ENCODE peak calls at places on chromosomes 12 and 14, in nine cellular contexts. One of them, this sample, is unnamed. For H3K9me3, the result is how much of the 10 kb centered on the place peaks cover.

GRCh38 chr12:76422154-76422877 is 74.1 kb upstream of the BBS10 start:
- DNase-seq in CD8-positive, alpha-beta T cell: no peak
- DNase-seq in adrenal gland: no peak
- DNase-seq in hepatocyte: no peak
- DNase-seq in heart right ventricle: no peak
- DNase-seq in uterus: no peak
- DNase-seq in ovary: no peak
- DNase-seq in cardiac muscle cell: no peak
- DNase-seq in HepG2: no peak
- DNase-seq in this sample: no peak

GRCh38 chr12:86724716-86725115 is 468.5 kb upstream of the MGAT4C start:
- DNase-seq in CD8-positive, alpha-beta T cell: no peak
- DNase-seq in cardiac muscle cell: no peak
- DNase-seq in adrenal gland: no peak
- DNase-seq in heart right ventricle: no peak
- DNase-seq in HepG2: no peak
- DNase-seq in uterus: no peak
- DNase-seq in hepatocyte: no peak
- DNase-seq in ovary: no peak
- DNase-seq in this sample: no peak

GRCh38 chr14:23828611-23829010 is 125.0 kb upstream of the DHRS4 start:
- DNase-seq in uterus: no peak
- DNase-seq in ovary: no peak
- DNase-seq in hepatocyte: no peak
- DNase-seq in HepG2: no peak
- DNase-seq in heart right ventricle: no peak
- DNase-seq in cardiac muscle cell: no peak
- DNase-seq in CD8-positive, alpha-beta T cell: no peak
- DNase-seq in adrenal gland: no peak
- DNase-seq in this sample: no peak

GRCh38 chr12:23217158-23217557 is 592.2 kb downstream of the ETNK1 start:
- DNase-seq in uterus: no peak
- DNase-seq in ovary: no peak
- DNase-seq in heart right ventricle: no peak
- DNase-seq in cardiac muscle cell: no peak
- DNase-seq in hepatocyte: no peak
- DNase-seq in adrenal gland: no peak
- DNase-seq in CD8-positive, alpha-beta T cell: no peak
- DNase-seq in HepG2: no peak
- DNase-seq in this sample: no peak

GRCh38 chr12:98446060-98446459 is 69.3 kb upstream of the TMPO start:
- DNase-seq in CD8-positive, alpha-beta T cell: no peak
- DNase-seq in adrenal gland: no peak
- DNase-seq in ovary: no peak
- DNase-seq in uterus: no peak
- DNase-seq in hepatocyte: no peak
- DNase-seq in cardiac muscle cell: no peak
- DNase-seq in heart right ventricle: no peak
- DNase-seq in HepG2: no peak
- DNase-seq in this sample: no peak

GRCh38 chr14:26163761-26164160 is 434.1 kb downstream of the NOVA1 start:
- DNase-seq in adrenal gland: no peak
- DNase-seq in heart right ventricle: no peak
- DNase-seq in hepatocyte: peak
- DNase-seq in cardiac muscle cell: peak
- DNase-seq in HepG2: peak
- DNase-seq in CD8-positive, alpha-beta T cell: no peak
- DNase-seq in ovary: no peak
- DNase-seq in uterus: no peak
- DNase-seq in this sample: no peak

GRCh38 chr12:12839886-12840285 is 26.7 kb downstream of the DDX47 start:
- DNase-seq in heart right ventricle: no peak
- DNase-seq in hepatocyte: peak
- DNase-seq in adrenal gland: peak
- DNase-seq in HepG2: no peak
- DNase-seq in ovary: no peak
- DNase-seq in cardiac muscle cell: no peak
- DNase-seq in uterus: no peak
- DNase-seq in CD8-positive, alpha-beta T cell: no peak
- DNase-seq in this sample: no peak

GRCh38 chr12:84058136-84058535 is 854.5 kb downstream of the SLC6A15 start:
- DNase-seq in uterus: no peak
- DNase-seq in hepatocyte: no peak
- DNase-seq in heart right ventricle: no peak
- DNase-seq in HepG2: no peak
- DNase-seq in ovary: no peak
- DNase-seq in adrenal gland: no peak
- DNase-seq in cardiac muscle cell: peak
- DNase-seq in CD8-positive, alpha-beta T cell: no peak
- DNase-seq in this sample: peak

GRCh38 chr12:68259318-68259940 is 6.0 kb upstream of the IL22 start:
- DNase-seq in ovary: no peak
- DNase-seq in uterus: no peak
- DNase-seq in HepG2: no peak
- DNase-seq in adrenal gland: no peak
- DNase-seq in cardiac muscle cell: no peak
- DNase-seq in CD8-positive, alpha-beta T cell: no peak
- DNase-seq in hepatocyte: no peak
- DNase-seq in heart right ventricle: no peak
- DNase-seq in this sample: no peak

GRCh38 chr14:68939893-68940613 is 39.0 kb downstream of the ACTN1 start:
- DNase-seq in CD8-positive, alpha-beta T cell: no peak
- DNase-seq in hepatocyte: peak
- DNase-seq in heart right ventricle: peak
- DNase-seq in HepG2: peak
- DNase-seq in cardiac muscle cell: peak
- DNase-seq in uterus: peak
- DNase-seq in ovary: peak
- DNase-seq in adrenal gland: peak
- DNase-seq in this sample: peak

GRCh38 chr14:20455355-20456300 is 602 bp downstream of the APEX1 start:
- DNase-seq in HepG2: no peak
- DNase-seq in adrenal gland: no peak
- DNase-seq in ovary: peak
- DNase-seq in hepatocyte: peak
- DNase-seq in uterus: no peak
- DNase-seq in CD8-positive, alpha-beta T cell: no peak
- DNase-seq in heart right ventricle: no peak
- DNase-seq in cardiac muscle cell: peak
- DNase-seq in this sample: peak

GRCh38 chr12:46964496-46965098 is 114.8 kb upstream of the PCED1B start:
- DNase-seq in adrenal gland: peak
- DNase-seq in heart right ventricle: no peak
- DNase-seq in uterus: no peak
- DNase-seq in CD8-positive, alpha-beta T cell: no peak
- DNase-seq in hepatocyte: peak
- DNase-seq in HepG2: no peak
- DNase-seq in cardiac muscle cell: peak
- DNase-seq in ovary: no peak
- DNase-seq in this sample: no peak

GRCh38 chr12:119444462-119445044 is 110.0 kb downstream of the CCDC60 start:
- DNase-seq in CD8-positive, alpha-beta T cell: no peak
- DNase-seq in HepG2: peak
- DNase-seq in cardiac muscle cell: peak
- DNase-seq in heart right ventricle: peak
- DNase-seq in uterus: peak
- DNase-seq in hepatocyte: peak
- DNase-seq in ovary: peak
- DNase-seq in adrenal gland: peak
- DNase-seq in this sample: no peak

GRCh38 chr12:122886161-122886560 is 9.8 kb downstream of the VPS37B start:
- DNase-seq in CD8-positive, alpha-beta T cell: no peak
- DNase-seq in ovary: no peak
- DNase-seq in adrenal gland: peak
- DNase-seq in hepatocyte: no peak
- DNase-seq in HepG2: no peak
- DNase-seq in heart right ventricle: no peak
- DNase-seq in cardiac muscle cell: no peak
- DNase-seq in uterus: no peak
- DNase-seq in this sample: no peak

GRCh38 chr12:13084898-13085640 is 18.4 kb downstream of the GSG1 start:
- DNase-seq in ovary: no peak
- DNase-seq in HepG2: no peak
- DNase-seq in adrenal gland: no peak
- DNase-seq in hepatocyte: no peak
- DNase-seq in CD8-positive, alpha-beta T cell: no peak
- DNase-seq in uterus: no peak
- DNase-seq in cardiac muscle cell: no peak
- DNase-seq in heart right ventricle: no peak
- DNase-seq in this sample: no peak

GRCh38 chr14:56116128-56116900 is 1.9 kb upstream of the PELI2 start:
- DNase-seq in heart right ventricle: no peak
- DNase-seq in adrenal gland: no peak
- DNase-seq in cardiac muscle cell: no peak
- DNase-seq in CD8-positive, alpha-beta T cell: no peak
- DNase-seq in uterus: no peak
- DNase-seq in hepatocyte: no peak
- DNase-seq in HepG2: no peak
- DNase-seq in ovary: no peak
- DNase-seq in this sample: peak

GRCh38 chr12:113195598-113195997 is 10.1 kb downstream of the RITA1 start:
- DNase-seq in cardiac muscle cell: no peak
- DNase-seq in hepatocyte: no peak
- DNase-seq in CD8-positive, alpha-beta T cell: no peak
- DNase-seq in uterus: no peak
- DNase-seq in HepG2: no peak
- DNase-seq in adrenal gland: no peak
- DNase-seq in heart right ventricle: no peak
- DNase-seq in ovary: no peak
- DNase-seq in this sample: no peak
- H3K27ac ChIP-seq in cardiac muscle cell: peak
- H3K27ac ChIP-seq in hepatocyte: no peak
- H3K27ac ChIP-seq in CD8-positive, alpha-beta T cell: no peak
- H3K27ac ChIP-seq in uterus: peak
- H3K27ac ChIP-seq in HepG2: no peak
- H3K27ac ChIP-seq in adrenal gland: peak
- H3K27ac ChIP-seq in heart right ventricle: no peak
- H3K27ac ChIP-seq in ovary: peak
- H3K27ac ChIP-seq in this sample: no peak

DNA sequence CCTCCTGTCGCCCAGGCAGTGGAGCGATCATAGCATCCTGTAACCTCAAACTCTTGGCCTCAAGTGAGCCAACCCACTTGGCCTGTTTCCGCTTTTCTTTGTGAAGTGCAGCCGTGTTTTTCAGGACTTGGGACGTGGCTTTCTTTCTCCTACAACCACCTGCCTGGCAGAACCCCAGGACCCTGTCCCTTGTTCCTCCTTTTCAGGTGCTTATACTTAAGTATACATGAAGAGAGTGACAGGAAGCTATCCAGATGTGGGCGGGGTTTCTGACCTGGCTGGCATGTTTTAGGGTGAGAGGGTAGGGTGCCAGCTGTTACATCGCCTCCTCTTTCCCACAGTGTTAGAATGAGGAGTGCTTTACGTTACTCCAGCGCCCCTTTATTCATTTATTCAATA is 684 bp downstream of the ZNF140 start:
- DNase-seq in uterus: peak
- DNase-seq in heart right ventricle: peak
- DNase-seq in cardiac muscle cell: no peak
- DNase-seq in HepG2: no peak
- DNase-seq in hepatocyte: peak
- DNase-seq in CD8-positive, alpha-beta T cell: no peak
- DNase-seq in adrenal gland: peak
- DNase-seq in ovary: peak
- DNase-seq in this sample: no peak
- H3K9me3 ChIP-seq in uterus: half or more
- H3K9me3 ChIP-seq in heart right ventricle: under half
- H3K9me3 ChIP-seq in cardiac muscle cell: under half
- H3K9me3 ChIP-seq in HepG2: half or more
- H3K9me3 ChIP-seq in hepatocyte: half or more
- H3K9me3 ChIP-seq in CD8-positive, alpha-beta T cell: half or more
- H3K9me3 ChIP-seq in adrenal gland: under half
- H3K9me3 ChIP-seq in ovary: under half
- H3K9me3 ChIP-seq in this sample: under half

GRCh38 chr12:49367381-49368239 is at the start of gene SPATS2:
- DNase-seq in CD8-positive, alpha-beta T cell: no peak
- DNase-seq in ovary: peak
- DNase-seq in cardiac muscle cell: no peak
- DNase-seq in adrenal gland: peak
- DNase-seq in HepG2: no peak
- DNase-seq in hepatocyte: no peak
- DNase-seq in uterus: no peak
- DNase-seq in heart right ventricle: peak
- DNase-seq in this sample: peak

GRCh38 chr12:49368240-49368600 is 958 bp downstream of the SPATS2 start:
- DNase-seq in cardiac muscle cell: no peak
- DNase-seq in hepatocyte: no peak
- DNase-seq in adrenal gland: no peak
- DNase-seq in uterus: no peak
- DNase-seq in ovary: no peak
- DNase-seq in CD8-positive, alpha-beta T cell: no peak
- DNase-seq in HepG2: no peak
- DNase-seq in heart right ventricle: no peak
- DNase-seq in this sample: no peak

GRCh38 chr12:49364989-49365388 is 2.3 kb upstream of the SPATS2 start:
- DNase-seq in HepG2: no peak
- DNase-seq in hepatocyte: no peak
- DNase-seq in heart right ventricle: no peak
- DNase-seq in CD8-positive, alpha-beta T cell: no peak
- DNase-seq in ovary: no peak
- DNase-seq in uterus: no peak
- DNase-seq in adrenal gland: peak
- DNase-seq in cardiac muscle cell: no peak
- DNase-seq in this sample: no peak

GRCh38 chr12:49365542-49365941 is 1.7 kb upstream of the SPATS2 start:
- DNase-seq in cardiac muscle cell: no peak
- DNase-seq in ovary: no peak
- DNase-seq in HepG2: no peak
- DNase-seq in uterus: no peak
- DNase-seq in CD8-positive, alpha-beta T cell: no peak
- DNase-seq in adrenal gland: no peak
- DNase-seq in hepatocyte: no peak
- DNase-seq in heart right ventricle: no peak
- DNase-seq in this sample: no peak

GRCh38 chr12:49366652-49367380 is 446 bp upstream of the SPATS2 start:
- DNase-seq in HepG2: peak
- DNase-seq in ovary: peak
- DNase-seq in uterus: peak
- DNase-seq in adrenal gland: peak
- DNase-seq in cardiac muscle cell: peak
- DNase-seq in hepatocyte: peak
- DNase-seq in heart right ventricle: peak
- DNase-seq in CD8-positive, alpha-beta T cell: peak
- DNase-seq in this sample: peak
- TF ChIP-seq CTCF in HepG2: no peak
- TF ChIP-seq CTCF in ovary: peak
- TF ChIP-seq CTCF in uterus: peak
- TF ChIP-seq CTCF in adrenal gland: peak
- TF ChIP-seq CTCF in cardiac muscle cell: peak
- TF ChIP-seq CTCF in hepatocyte: peak
- TF ChIP-seq CTCF in heart right ventricle: no peak
- TF ChIP-seq CTCF in CD8-positive, alpha-beta T cell: no peak
- TF ChIP-seq CTCF in this sample: peak

DNA sequence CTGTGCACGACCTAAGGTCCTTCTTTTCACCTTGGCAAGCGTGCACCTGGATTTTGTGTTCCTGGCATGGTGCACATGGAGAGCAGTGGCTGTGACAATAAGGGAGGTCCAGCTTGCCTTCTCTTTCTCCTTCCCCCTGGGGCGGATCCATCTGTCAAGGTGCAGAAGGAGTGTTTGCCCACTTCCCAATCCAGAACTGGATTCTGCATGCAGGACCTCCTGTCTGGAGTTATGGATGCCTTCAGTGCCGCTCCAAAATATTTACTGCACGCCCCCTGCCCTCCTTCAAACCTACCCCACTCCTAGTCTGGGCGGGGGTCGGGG is 192.7 kb downstream of the DPF3 start:
- DNase-seq in cardiac muscle cell: no peak
- DNase-seq in hepatocyte: no peak
- DNase-seq in adrenal gland: no peak
- DNase-seq in heart right ventricle: no peak
- DNase-seq in uterus: no peak
- DNase-seq in ovary: no peak
- DNase-seq in HepG2: no peak
- DNase-seq in CD8-positive, alpha-beta T cell: no peak
- DNase-seq in this sample: no peak
- H3K27ac ChIP-seq in cardiac muscle cell: peak
- H3K27ac ChIP-seq in hepatocyte: no peak
- H3K27ac ChIP-seq in adrenal gland: no peak
- H3K27ac ChIP-seq in heart right ventricle: peak
- H3K27ac ChIP-seq in uterus: no peak
- H3K27ac ChIP-seq in ovary: no peak
- H3K27ac ChIP-seq in HepG2: no peak
- H3K27ac ChIP-seq in CD8-positive, alpha-beta T cell: no peak
- H3K27ac ChIP-seq in this sample: no peak